ENCODE peak calls at places on chromosomes 13 and 19, in four cellular contexts. P, S, J and F are unnamed samples.

GRCh38 chr13:91657283-91657682 is 258.9 kb downstream of the GPC5 start:
- DNase-seq in P (no peak), S (no peak), J (no peak), F (no peak)

GRCh38 chr13:88656751-88657150 is 985.6 kb downstream of the SLITRK5 start:
- DNase-seq in P (no peak), S (no peak), J (no peak), F (no peak)

GRCh38 chr19:38655148-38655824 is 7.8 kb downstream of the ACTN4 start:
- DNase-seq in P (no peak), S (no peak), J (no peak), F (no peak)

GRCh38 chr13:61084983-61085382 is 330.7 kb downstream of the PCDH20 start:
- DNase-seq in P (no peak), S (no peak), J (no peak), F (no peak)

GRCh38 chr19:18488403-18488723 is 33.5 kb downstream of the ELL start:
- DNase-seq in P (peak; percentile 62), S (no peak), J (no peak), F (no peak)

GRCh38 chr13:109743706-109744453 is 42.5 kb downstream of the IRS2 start:
- DNase-seq in P (peak; percentile 79), S (no peak), J (peak; percentile 78), F (no peak)

GRCh38 chr13:91506759-91507158 is 108.3 kb downstream of the GPC5 start:
- DNase-seq in P (no peak), S (no peak), J (no peak), F (no peak)

GRCh38 chr13:89923731-89924130 is 1423.8 kb upstream of the MIR17HG start:
- DNase-seq in P (no peak), S (no peak), J (peak; percentile 21), F (no peak)

GRCh38 chr13:45341034-45341798 is at the start of gene TPT1:
- DNase-seq in P (peak; percentile 99), S (peak; percentile 99), J (peak; percentile 99), F (peak; percentile 98)

GRCh38 chr19:34481861-34482379 is 362 bp downstream of the WTIP start:
- DNase-seq in P (peak; percentile 77), S (no peak), J (peak; percentile 62), F (peak; percentile 23)

GRCh38 chr13:113552786-113553540 is 31.6 kb upstream of the TFDP1 start:
- DNase-seq in P (no peak), S (peak; percentile 40), J (no peak), F (no peak)

GRCh38 chr19:21850636-21851255 is 14.8 kb upstream of the ZNF43 start:
- DNase-seq in P (no peak), S (no peak), J (no peak), F (no peak)

GRCh38 chr19:3622224-3622623 is 4.4 kb downstream of the CACTIN start:
- DNase-seq in P (no peak), S (no peak), J (no peak), F (no peak)

GRCh38 chr19:35613574-35613973 is 1.0 kb downstream of the HAUS5 start:
- DNase-seq in P (peak; percentile 9), S (no peak), J (no peak), F (no peak)

GRCh38 chr19:3692141-3693029 is 7.9 kb downstream of the PIP5K1C start:
- DNase-seq in P (peak; percentile 82), S (no peak), J (no peak), F (no peak)

GRCh38 chr19:5927439-5927821 is 13.4 kb downstream of the CAPS start:
- DNase-seq in P (no peak), S (no peak), J (no peak), F (no peak)

GRCh38 chr19:49142866-49143335 is 12.3 kb downstream of the HRC start:
- DNase-seq in P (peak; percentile 95), S (peak; percentile 92), J (peak; percentile 92), F (peak; percentile 70)

GRCh38 chr19:29831041-29831548 is 19.3 kb downstream of the CCNE1 start:
- DNase-seq in P (no peak), S (no peak), J (no peak), F (no peak)

GRCh38 chr13:112616586-112617381 is 28.8 kb upstream of the TUBGCP3 start:
- DNase-seq in P (peak; percentile 69), S (no peak), J (peak; percentile 59), F (peak; percentile 15)

GRCh38 chr13:21576424-21576823 is 27.5 kb downstream of the MICU2 start:
- DNase-seq in P (no peak), S (no peak), J (no peak), F (no peak)

GRCh38 chr13:20840590-20840989 is 62.0 kb downstream of the XPO4 start:
- DNase-seq in P (no peak), S (no peak), J (no peak), F (no peak)

GRCh38 chr13:113982296-113982661 is 8.4 kb upstream of the C13orf46 start:
- DNase-seq in P (no peak), S (peak; percentile 43), J (no peak), F (no peak)

GRCh38 chr13:89061821-89062220 is 1390.7 kb downstream of the SLITRK5 start:
- DNase-seq in P (no peak), S (no peak), J (no peak), F (no peak)

GRCh38 chr13:51858433-51859247 is 3.1 kb upstream of the CCDC70 start:
- DNase-seq in P (no peak), S (no peak), J (no peak), F (no peak)

GRCh38 chr19:50465986-50466771 is 10.1 kb upstream of the EMC10 start:
- DNase-seq in P (peak; percentile 81), S (no peak), J (no peak), F (no peak)

GRCh38 chr13:33764716-33765115 is 53.2 kb upstream of the RFC3 start:
- DNase-seq in P (no peak), S (no peak), J (no peak), F (no peak)

GRCh38 chr13:75704942-75705320 is 68.8 kb downstream of the LMO7 start:
- DNase-seq in P (no peak), S (peak; percentile 51), J (no peak), F (no peak)
- TF ChIP-seq CTCF in P (no peak), S (no peak), J (no peak), F (no peak)

DNA sequence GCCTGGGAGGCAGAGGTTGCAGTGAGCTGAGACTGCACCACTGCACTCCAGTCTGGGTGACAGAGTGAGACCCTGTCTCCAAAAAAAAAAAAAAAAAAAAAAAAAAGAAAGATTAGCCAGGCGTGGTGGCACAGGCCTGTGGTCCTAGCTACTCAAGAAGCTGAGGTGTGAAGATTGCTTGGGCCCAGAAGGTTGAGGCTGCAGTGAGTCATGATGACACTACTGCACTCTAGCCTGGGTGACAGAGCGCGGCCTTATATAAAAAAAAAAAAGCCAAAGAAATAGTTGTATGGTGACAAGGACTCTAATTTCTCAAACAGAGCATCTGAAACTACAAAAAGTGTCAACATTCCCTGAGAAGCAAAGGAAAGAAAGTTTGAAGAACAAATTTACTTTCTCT is 3.4 kb downstream of the PBX4 start:
- DNase-seq in P (no peak), S (no peak), J (no peak), F (no peak)
- TF ChIP-seq CTCF in P (no peak), S (no peak), J (no peak), F (no peak)

GRCh38 chr13:99610702-99611289 is 109.5 kb downstream of the TM9SF2 start:
- DNase-seq in P (no peak), S (no peak), J (no peak), F (no peak)
- TF ChIP-seq CTCF in P (peak; percentile 26), S (no peak), J (peak; percentile 2), F (peak; percentile 22)

GRCh38 chr13:30617315-30618185 is at the start of gene USPL1:
- DNase-seq in P (peak; percentile 95), S (peak; percentile 98), J (peak; percentile 100), F (peak; percentile 99)
- TF ChIP-seq CTCF in P (no peak), S (peak; percentile 74), J (no peak), F (no peak)

DNA sequence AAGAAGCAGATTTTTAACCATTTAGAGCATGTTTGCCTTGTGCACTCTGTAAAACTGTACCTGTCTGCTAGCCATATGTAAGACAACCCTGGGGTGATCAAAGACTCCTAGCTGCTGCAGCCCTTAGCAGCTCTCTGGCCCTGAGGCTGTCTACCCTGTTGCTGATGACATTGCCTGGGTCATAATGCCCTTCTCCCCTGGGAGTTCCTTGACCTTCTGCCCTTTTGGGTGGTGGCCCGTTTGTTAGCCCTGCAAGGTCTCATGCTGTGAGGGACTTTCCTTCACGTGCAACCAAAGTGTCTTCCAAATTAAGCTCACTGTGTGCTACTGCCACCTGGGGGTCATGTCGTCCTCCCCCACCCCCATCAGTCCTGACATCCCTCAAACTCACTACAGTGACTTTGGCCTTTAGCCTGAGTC is 7.4 kb downstream of the GPC6 start:
- DNase-seq in P (no peak), S (no peak), J (no peak), F (no peak)
- TF ChIP-seq CTCF in P (no peak), S (no peak), J (no peak), F (no peak)

GRCh38 chr19:7225741-7226140 is 68.5 kb downstream of the INSR start:
- DNase-seq in P (no peak), S (no peak), J (no peak), F (no peak)

GRCh38 chr19:7224995-7225394 is 69.2 kb downstream of the INSR start:
- DNase-seq in P (no peak), S (no peak), J (no peak), F (no peak)

GRCh38 chr19:7223429-7223828 is 70.8 kb downstream of the INSR start:
- DNase-seq in P (no peak), S (no peak), J (no peak), F (no peak)

GRCh38 chr19:7226749-7227148 is 67.5 kb downstream of the INSR start:
- DNase-seq in P (no peak), S (no peak), J (peak; percentile 23), F (no peak)

DNA sequence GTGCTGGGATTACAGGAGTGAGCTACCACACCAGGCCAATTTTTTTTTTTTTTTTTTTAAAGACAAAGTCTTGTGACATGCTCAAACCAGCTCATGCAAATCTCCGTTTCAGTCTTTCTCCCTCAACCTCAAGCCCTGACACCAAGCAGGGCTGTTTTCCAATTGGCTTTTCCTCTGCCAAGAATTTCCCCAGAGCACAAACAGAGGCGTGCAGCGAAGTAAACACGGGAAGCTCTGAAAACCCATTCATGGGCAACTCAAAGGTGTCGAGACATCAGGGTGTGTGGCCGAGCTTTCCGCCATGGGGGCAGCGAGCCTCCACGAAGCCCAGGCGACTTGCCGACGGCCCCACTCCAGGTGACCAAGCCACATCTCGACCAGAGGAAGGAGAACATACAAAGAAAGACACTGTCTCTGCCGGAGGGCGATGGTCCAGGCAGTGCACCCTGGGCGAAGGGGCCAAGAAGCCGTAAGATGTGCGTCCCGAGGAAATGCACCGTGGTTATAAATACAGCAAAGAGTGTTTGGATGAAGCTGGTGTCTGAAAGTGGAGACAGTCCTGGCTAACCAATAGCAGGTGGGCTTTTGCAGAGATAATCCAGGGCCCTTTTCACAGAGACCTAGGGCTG is 69.9 kb downstream of the INSR start:
- DNase-seq in P (no peak), S (no peak), J (peak; percentile 78), F (no peak)
- TF ChIP-seq CTCF in P (no peak), S (no peak), J (no peak), F (no peak)

GRCh38 chr13:106246817-106247216 is 288.6 kb downstream of the EFNB2 start:
- DNase-seq in P (no peak), S (no peak), J (no peak), F (no peak)
- TF ChIP-seq CTCF in P (no peak), S (no peak), J (no peak), F (no peak)

GRCh38 chr19:1247747-1248453 is 483 bp upstream of the MIDN start:
- DNase-seq in P (peak; percentile 60), S (no peak), J (peak; percentile 64), F (no peak)
- TF ChIP-seq CTCF in P (peak; percentile 54), S (no peak), J (peak; percentile 17), F (peak; percentile 32)